ENCODE peak calls at places on chromosomes 5 and 9, in eight cellular contexts. M, H, E, A, K, P, S and N are unnamed samples.

GRCh38 chr9:759983-760715 is 81.3 kb upstream of the DMRT1 start:
- DNase-seq in M (no peak), H (no peak), E (no peak), A (no peak), K (no peak), P (no peak), S (no peak), N (no peak)

GRCh38 chr5:159053216-159053615 is 46.5 kb downstream of the EBF1 start:
- DNase-seq in M (no peak), H (no peak), E (no peak), A (no peak), K (no peak), P (no peak), S (no peak), N (no peak)

GRCh38 chr5:107705390-107706014 is 34.8 kb upstream of the EFNA5 start:
- DNase-seq in M (no peak), H (no peak), E (no peak), A (no peak), K (peak), P (no peak), S (no peak), N (no peak)

GRCh38 chr9:93636667-93637066 is 60.3 kb downstream of the PHF2 start:
- DNase-seq in M (no peak), H (no peak), E (no peak), A (no peak), K (no peak), P (peak), S (no peak), N (no peak)

GRCh38 chr5:34016750-34017149 is 8.9 kb upstream of the AMACR start:
- DNase-seq in M (no peak), H (no peak), E (no peak), A (no peak), K (no peak), P (no peak), S (no peak), N (no peak)

GRCh38 chr5:177183766-177184165 is 50.2 kb downstream of the NSD1 start:
- DNase-seq in M (no peak), H (no peak), E (no peak), A (no peak), K (no peak), P (no peak), S (no peak), N (no peak)

GRCh38 chr5:125047871-125048270 is 301.4 kb upstream of the ZNF608 start:
- DNase-seq in M (no peak), H (no peak), E (no peak), A (no peak), K (no peak), P (no peak), S (no peak), N (no peak)

GRCh38 chr5:149030392-149030791 is 32.5 kb downstream of the SH3TC2 start:
- DNase-seq in M (no peak), H (no peak), E (peak), A (peak), K (peak), P (no peak), S (no peak), N (no peak)

GRCh38 chr9:128917151-128917849 is 3.5 kb upstream of the PHYHD1 start:
- DNase-seq in M (no peak), H (no peak), E (no peak), A (no peak), K (peak), P (peak), S (peak), N (no peak)

GRCh38 chr5:117568622-117569021 is 994.0 kb upstream of the SEMA6A start:
- DNase-seq in M (no peak), H (no peak), E (no peak), A (no peak), K (no peak), P (peak), S (no peak), N (no peak)

GRCh38 chr5:170633235-170634041 is 129.6 kb downstream of the KCNIP1 start:
- DNase-seq in M (no peak), H (peak), E (peak), A (peak), K (peak), P (peak), S (peak), N (no peak)

GRCh38 chr9:97514531-97514930 is 13.1 kb downstream of the TMOD1 start:
- DNase-seq in M (no peak), H (no peak), E (no peak), A (no peak), K (no peak), P (no peak), S (no peak), N (no peak)

GRCh38 chr5:8641796-8642505 is 773.0 kb downstream of the MTRR start:
- DNase-seq in M (no peak), H (no peak), E (no peak), A (no peak), K (no peak), P (no peak), S (no peak), N (no peak)

GRCh38 chr5:14410068-14410941 is 171.3 kb upstream of the OTULINL start:
- DNase-seq in M (no peak), H (no peak), E (no peak), A (no peak), K (no peak), P (no peak), S (no peak), N (no peak)